ENCODE peak calls at places on chromosomes 16 and 17, in seven cellular contexts. F is HepG2, V is GM12892, C is H1, Q is GM12878, L is SK-N-SH, J is K562. I is an unnamed sample.

GRCh38 chr17:65022751-65023421 is 33.7 kb downstream of the GNA13 start:
- DNase-seq in L (no peak), V (peak; percentile 31), J (no peak), Q (peak; percentile 96), F (peak; percentile 15), C (no peak), I (peak; percentile 41)

GRCh38 chr17:46732754-46733398 is 85.6 kb downstream of the WNT3 start:
- DNase-seq in C (peak; percentile 10), L (no peak), F (no peak), V (no peak), J (no peak), Q (no peak), I (no peak)

GRCh38 chr16:20956319-20956718 is 55.7 kb downstream of the LYRM1 start:
- DNase-seq in L (no peak), V (no peak), F (no peak), Q (no peak), J (no peak), C (no peak), I (no peak)

GRCh38 chr16:56776562-56776961 is 46.6 kb downstream of the NUP93 start:
- DNase-seq in F (no peak), V (no peak), J (no peak), L (peak; percentile 12), Q (no peak), C (no peak), I (no peak)

GRCh38 chr17:9240659-9241370 is 219.5 kb downstream of the NTN1 start:
- DNase-seq in V (no peak), L (no peak), F (peak; percentile 35), Q (no peak), C (peak; percentile 25), J (peak; percentile 21), I (no peak)

GRCh38 chr16:71648921-71649320 is 22.9 kb downstream of the MARVELD3 start:
- DNase-seq in Q (no peak), L (no peak), J (no peak), V (no peak), F (peak; percentile 31), C (no peak), I (no peak)

GRCh38 chr17:2929881-2930533 is 133.4 kb downstream of the OR1D5 start:
- DNase-seq in V (peak; percentile 49), C (peak; percentile 47), F (peak; percentile 29), L (peak; percentile 85), J (peak; percentile 74), Q (no peak), I (peak; percentile 51)

GRCh38 chr17:68101075-68101991 is 65.8 kb downstream of the KPNA2 start:
- DNase-seq in V (peak; percentile 47), J (peak; percentile 65), Q (no peak), L (peak; percentile 99), C (peak; percentile 86), F (peak; percentile 93), I (peak; percentile 58)

GRCh38 chr17:1562178-1562643 is 381 bp downstream of the PITPNA start:
- DNase-seq in J (peak; percentile 74), Q (no peak), L (peak; percentile 85), C (no peak), F (no peak), V (no peak), I (peak; percentile 53)

GRCh38 chr17:50268632-50269287 is 5.5 kb upstream of the TMEM92 start:
- DNase-seq in C (no peak), F (no peak), Q (no peak), L (no peak), J (no peak), V (peak; percentile 2), I (no peak)

GRCh38 chr17:76671912-76672262 is 28.3 kb upstream of the ST6GALNAC1 start:
- DNase-seq in J (no peak), Q (no peak), C (no peak), L (no peak), V (no peak), F (no peak), I (no peak)

GRCh38 chr17:72169823-72170222 is 49.0 kb downstream of the SOX9 start:
- DNase-seq in C (no peak), V (no peak), Q (no peak), J (no peak), F (no peak), L (no peak), I (no peak)

GRCh38 chr16:84266451-84266850 is 26.6 kb upstream of the KCNG4 start:
- DNase-seq in J (peak; percentile 90), V (peak; percentile 36), L (peak; percentile 85), F (peak; percentile 90), C (no peak), Q (peak; percentile 21), I (peak; percentile 38)

GRCh38 chr17:30378191-30378796 is 433 bp upstream of the CPD start:
- DNase-seq in Q (no peak), V (no peak), J (peak; percentile 45), C (no peak), L (peak; percentile 58), F (no peak), I (no peak)

GRCh38 chr17:35555695-35556094 is 4.9 kb downstream of the SLFN14 start:
- DNase-seq in V (no peak), C (no peak), Q (no peak), J (peak; percentile 47), L (peak; percentile 26), F (no peak), I (no peak)

DNA sequence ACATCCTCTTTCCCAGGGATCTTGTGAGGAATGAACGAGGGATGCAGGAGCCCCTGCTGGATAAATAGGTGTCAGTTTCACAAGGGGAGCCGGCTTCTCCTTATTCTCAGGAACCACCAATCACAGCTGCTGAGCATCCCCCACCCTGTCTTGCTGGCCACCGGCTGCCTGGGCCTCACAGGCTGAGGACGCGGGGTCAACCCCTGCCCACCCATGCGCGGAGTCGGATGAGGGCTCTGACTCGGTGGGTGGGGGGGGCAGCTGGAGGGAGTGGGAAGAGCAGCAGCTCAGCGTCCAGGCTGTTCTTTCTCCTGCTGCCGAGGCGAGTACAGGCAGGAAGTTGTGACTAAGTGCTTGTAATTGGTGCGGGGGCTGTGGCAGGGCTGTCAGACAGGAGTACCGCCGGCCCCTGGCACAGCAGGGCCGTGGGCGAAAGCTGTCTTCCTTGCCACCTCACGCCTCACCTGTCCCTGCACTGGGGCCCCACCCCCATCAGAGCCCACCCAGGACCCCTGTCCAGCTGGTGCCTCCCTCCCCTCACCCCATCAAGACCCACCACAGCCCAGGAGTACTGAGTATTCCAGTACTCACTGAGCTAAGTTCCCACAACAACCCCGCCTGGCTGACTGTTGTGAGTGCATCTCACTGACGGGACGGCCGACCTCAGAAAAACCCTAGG is 11.0 kb upstream of the DPEP1 start:
- DNase-seq in J (peak; percentile 34), V (no peak), Q (no peak), F (no peak), L (peak; percentile 72), C (no peak), I (no peak)
- TF ChIP-seq TAF1 in J (no peak), V (no peak), Q (no peak), F (no peak), L (no peak), C (peak; percentile 69), I (no peak)

DNA sequence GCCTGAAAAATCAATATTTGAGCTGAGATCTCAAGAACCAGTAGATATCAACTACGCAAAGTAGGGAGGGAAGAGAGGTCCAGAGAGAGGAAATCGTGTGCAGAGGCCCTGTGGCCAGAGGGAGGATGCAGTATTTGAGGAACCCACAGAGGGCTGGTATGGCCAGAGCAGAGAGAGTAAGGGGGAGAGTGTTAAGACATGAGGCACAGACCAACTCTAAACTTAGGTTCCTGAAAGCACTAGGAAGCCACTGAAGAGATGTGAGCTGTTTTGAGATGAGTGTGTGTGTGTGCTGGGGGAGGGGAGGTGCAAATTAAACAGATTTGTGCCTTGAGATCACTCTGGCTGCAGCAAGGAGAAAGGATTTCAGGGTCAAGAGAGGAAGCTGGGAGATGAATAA is 10.9 kb downstream of the SLC13A2 start:
- DNase-seq in V (peak; percentile 66), F (no peak), J (no peak), L (no peak), C (no peak), Q (peak; percentile 79), I (peak; percentile 64)
- TF ChIP-seq POLR2AphosphoS5 in V (peak; percentile 18), F (no peak), J (no peak), L (no peak), C (no peak), Q (no peak), I (no peak)

GRCh38 chr17:66740226-66740625 is 94.7 kb upstream of the CACNG5 start:
- DNase-seq in Q (no peak), C (no peak), L (no peak), V (no peak), J (no peak), F (no peak), I (no peak)

GRCh38 chr17:66737524-66737923 is 97.4 kb upstream of the CACNG5 start:
- DNase-seq in F (no peak), J (no peak), L (no peak), Q (no peak), C (peak; percentile 19), V (no peak), I (no peak)

GRCh38 chr17:66733759-66734158 is 101.2 kb upstream of the CACNG5 start:
- DNase-seq in C (no peak), F (peak; percentile 15), J (no peak), L (no peak), V (no peak), Q (no peak), I (no peak)

GRCh38 chr17:66734544-66734943 is 100.4 kb upstream of the CACNG5 start:
- DNase-seq in V (no peak), F (no peak), L (no peak), C (no peak), Q (no peak), J (no peak), I (no peak)

DNA sequence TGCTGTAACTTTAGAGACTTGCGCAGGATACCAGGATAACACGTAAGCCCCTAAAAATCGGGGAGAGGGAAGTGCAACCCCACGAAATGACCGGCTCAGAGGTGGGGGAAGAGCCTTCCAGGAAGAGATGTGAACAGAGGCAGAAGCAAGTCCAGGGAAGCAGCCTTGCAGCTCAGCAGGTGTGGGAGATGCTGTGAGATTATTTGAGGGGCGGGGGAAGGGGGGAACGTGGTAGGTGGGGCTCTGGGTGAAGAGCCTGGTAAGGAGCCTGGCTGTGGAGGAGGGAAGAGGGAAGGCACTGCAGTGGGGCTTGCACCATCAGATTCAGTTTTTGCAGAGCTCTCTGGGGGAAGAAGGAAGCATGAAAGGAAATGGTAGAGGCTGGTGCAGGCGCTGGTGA is 95.4 kb upstream of the CACNG5 start:
- DNase-seq in L (no peak), F (no peak), J (no peak), V (no peak), C (no peak), Q (no peak), I (no peak)
- TF ChIP-seq TAF1 in L (no peak), F (no peak), J (no peak), V (no peak), C (no peak), Q (no peak), I (no peak)

GRCh38 chr17:44906987-44907681 is 7.9 kb upstream of the EFTUD2 start:
- DNase-seq in V (no peak), Q (no peak), C (no peak), F (no peak), L (no peak), J (peak; percentile 71), I (no peak)

GRCh38 chr17:44904001-44904984 is 5.0 kb upstream of the EFTUD2 start:
- DNase-seq in V (no peak), Q (no peak), J (no peak), C (no peak), F (no peak), L (no peak), I (no peak)

GRCh38 chr17:44907696-44908470 is 7.4 kb downstream of the GFAP start:
- DNase-seq in F (no peak), V (no peak), J (no peak), Q (no peak), L (no peak), C (no peak), I (no peak)

GRCh38 chr17:44905006-44906000 is 6.1 kb upstream of the EFTUD2 start:
- DNase-seq in Q (no peak), V (no peak), L (peak; percentile 20), C (no peak), J (no peak), F (no peak), I (no peak)

GRCh38 chr17:44906010-44906646 is 6.9 kb upstream of the EFTUD2 start:
- DNase-seq in J (no peak), L (no peak), Q (no peak), V (no peak), F (no peak), C (no peak), I (no peak)
- TF ChIP-seq POLR2AphosphoS5 in J (no peak), L (no peak), Q (no peak), V (no peak), F (no peak), C (no peak), I (no peak)